ENCODE peak calls at places on chromosome 13, in nine cellular contexts. B, I, S, R, Y, E, D, L and F are unnamed samples.

GRCh38 chr13:65508745-65509144 is 1721.4 kb downstream of the PCDH9 start:
- DNase-seq in B (no peak), I (no peak), S (no peak), R (no peak), Y (no peak), E (no peak), D (no peak), L (no peak), F (no peak)

GRCh38 chr13:79541426-79542049 is 60.6 kb downstream of the NDFIP2 start:
- DNase-seq in B (no peak), I (peak), S (peak), R (no peak), Y (peak), E (no peak), D (no peak), L (no peak), F (peak)

GRCh38 chr13:47594833-47595232 is 406.2 kb downstream of the SUCLA2 start:
- DNase-seq in B (no peak), I (no peak), S (peak), R (no peak), Y (no peak), E (no peak), D (no peak), L (no peak), F (no peak)

GRCh38 chr13:51935326-51936171 is 73.8 kb downstream of the CCDC70 start:
- DNase-seq in B (peak), I (peak), S (peak), R (no peak), Y (peak), E (no peak), D (no peak), L (no peak), F (no peak)

GRCh38 chr13:79409828-79410227 is 3.8 kb upstream of the RBM26 start:
- DNase-seq in B (no peak), I (no peak), S (no peak), R (no peak), Y (no peak), E (no peak), D (no peak), L (no peak), F (no peak)

GRCh38 chr13:109600078-109600477 is 186.3 kb downstream of the IRS2 start:
- DNase-seq in B (no peak), I (no peak), S (no peak), R (no peak), Y (no peak), E (no peak), D (no peak), L (no peak), F (no peak)

GRCh38 chr13:97627566-97627965 is 193.6 kb downstream of the RAP2A start:
- DNase-seq in B (no peak), I (no peak), S (peak), R (no peak), Y (no peak), E (no peak), D (peak), L (peak), F (peak)

GRCh38 chr13:35703061-35703460 is 226.6 kb upstream of the MAB21L1 start:
- DNase-seq in B (no peak), I (no peak), S (no peak), R (no peak), Y (no peak), E (no peak), D (no peak), L (no peak), F (no peak)

GRCh38 chr13:75372517-75372916 is 109.5 kb downstream of the TBC1D4 start:
- DNase-seq in B (no peak), I (peak), S (peak), R (no peak), Y (peak), E (no peak), D (no peak), L (no peak), F (no peak)

GRCh38 chr13:28324181-28324789 is 170.6 kb downstream of the FLT1 start:
- DNase-seq in B (no peak), I (peak), S (peak), R (peak), Y (peak), E (peak), D (peak), L (peak), F (no peak)

GRCh38 chr13:95195146-95195545 is 106.1 kb downstream of the ABCC4 start:
- DNase-seq in B (no peak), I (no peak), S (no peak), R (no peak), Y (no peak), E (no peak), D (no peak), L (no peak), F (no peak)

GRCh38 chr13:36126496-36126895 is 4.7 kb downstream of the DCLK1 start:
- DNase-seq in B (no peak), I (no peak), S (no peak), R (no peak), Y (no peak), E (no peak), D (no peak), L (no peak), F (no peak)

GRCh38 chr13:103303078-103303651 is 236.9 kb upstream of the SLC10A2 start:
- DNase-seq in B (no peak), I (no peak), S (no peak), R (no peak), Y (no peak), E (no peak), D (no peak), L (no peak), F (no peak)

GRCh38 chr13:83162493-83162892 is 719.8 kb downstream of the SLITRK1 start:
- DNase-seq in B (no peak), I (no peak), S (peak), R (no peak), Y (no peak), E (no peak), D (no peak), L (no peak), F (no peak)

GRCh38 chr13:24135674-24136300 is 24.7 kb upstream of the SPATA13 start:
- DNase-seq in B (no peak), I (no peak), S (peak), R (no peak), Y (no peak), E (no peak), D (no peak), L (no peak), F (peak)

GRCh38 chr13:45434556-45435371 is 16.6 kb upstream of the SLC25A30 start:
- DNase-seq in B (no peak), I (no peak), S (no peak), R (no peak), Y (no peak), E (no peak), D (no peak), L (no peak), F (no peak)

GRCh38 chr13:98878421-98879126 is 99.3 kb downstream of the DOCK9 start:
- DNase-seq in B (no peak), I (no peak), S (no peak), R (no peak), Y (no peak), E (no peak), D (no peak), L (no peak), F (no peak)

GRCh38 chr13:101916108-101916757 is 463.8 kb downstream of the ITGBL1 start:
- DNase-seq in B (no peak), I (peak), S (peak), R (no peak), Y (peak), E (no peak), D (peak), L (no peak), F (no peak)

GRCh38 chr13:21055016-21055415 is 6.4 kb downstream of the LATS2 start:
- DNase-seq in B (no peak), I (no peak), S (no peak), R (no peak), Y (no peak), E (no peak), D (no peak), L (no peak), F (no peak)

GRCh38 chr13:61316647-61317046 is 99.0 kb downstream of the PCDH20 start:
- DNase-seq in B (no peak), I (no peak), S (no peak), R (no peak), Y (no peak), E (no peak), D (no peak), L (no peak), F (no peak)

GRCh38 chr13:25717798-25718197 is 334.0 kb downstream of the SHISA2 start:
- DNase-seq in B (no peak), I (no peak), S (no peak), R (no peak), Y (no peak), E (no peak), D (no peak), L (no peak), F (no peak)

GRCh38 chr13:34833562-34834182 is 108.4 kb upstream of the NBEA start:
- DNase-seq in B (no peak), I (no peak), S (peak), R (no peak), Y (no peak), E (no peak), D (no peak), L (no peak), F (no peak)

GRCh38 chr13:23160241-23161175 is 20.3 kb upstream of the SGCG start:
- DNase-seq in B (no peak), I (no peak), S (no peak), R (no peak), Y (no peak), E (no peak), D (no peak), L (no peak), F (no peak)

GRCh38 chr13:82878536-82878935 is 1003.7 kb downstream of the SLITRK1 start:
- DNase-seq in B (no peak), I (no peak), S (no peak), R (no peak), Y (no peak), E (no peak), D (no peak), L (no peak), F (no peak)

GRCh38 chr13:33794576-33794975 is 23.4 kb upstream of the RFC3 start:
- DNase-seq in B (no peak), I (no peak), S (no peak), R (no peak), Y (no peak), E (no peak), D (no peak), L (no peak), F (no peak)

GRCh38 chr13:30796132-30796832 is 60.9 kb downstream of the ALOX5AP start:
- DNase-seq in B (no peak), I (peak), S (peak), R (no peak), Y (no peak), E (no peak), D (no peak), L (no peak), F (peak)

GRCh38 chr13:112466132-112467025 is 90.2 kb downstream of the SPACA7 start:
- DNase-seq in B (no peak), I (no peak), S (no peak), R (no peak), Y (no peak), E (no peak), D (no peak), L (no peak), F (no peak)

GRCh38 chr13:99809931-99810330 is 161.6 kb downstream of the ZIC5 start:
- DNase-seq in B (no peak), I (no peak), S (no peak), R (no peak), Y (no peak), E (no peak), D (no peak), L (no peak), F (no peak)

GRCh38 chr13:99033814-99034213 is 56.0 kb upstream of the DOCK9 start:
- DNase-seq in B (no peak), I (peak), S (peak), R (no peak), Y (no peak), E (no peak), D (no peak), L (no peak), F (no peak)

GRCh38 chr13:91894311-91894710 is 495.9 kb downstream of the GPC5 start:
- DNase-seq in B (no peak), I (no peak), S (peak), R (no peak), Y (no peak), E (no peak), D (no peak), L (no peak), F (no peak)

GRCh38 chr13:23609414-23610186 is 39.4 kb downstream of the TNFRSF19 start:
- DNase-seq in B (no peak), I (no peak), S (peak), R (peak), Y (no peak), E (no peak), D (no peak), L (peak), F (no peak)

GRCh38 chr13:99063952-99064351 is 86.1 kb upstream of the DOCK9 start:
- DNase-seq in B (no peak), I (no peak), S (peak), R (no peak), Y (no peak), E (no peak), D (no peak), L (no peak), F (no peak)

GRCh38 chr13:81017525-81018152 is 676.7 kb upstream of the SPRY2 start:
- DNase-seq in B (no peak), I (peak), S (peak), R (no peak), Y (no peak), E (no peak), D (no peak), L (no peak), F (no peak)

GRCh38 chr13:100203696-100204367 is 114.9 kb downstream of the PCCA start:
- DNase-seq in B (no peak), I (no peak), S (peak), R (no peak), Y (no peak), E (no peak), D (no peak), L (no peak), F (no peak)

GRCh38 chr13:77265336-77265735 is 61.6 kb downstream of the MYCBP2 start:
- DNase-seq in B (no peak), I (no peak), S (no peak), R (no peak), Y (no peak), E (no peak), D (no peak), L (no peak), F (no peak)

GRCh38 chr13:43303040-43303729 is 279.8 kb downstream of the DNAJC15 start:
- DNase-seq in B (no peak), I (no peak), S (peak), R (peak), Y (peak), E (no peak), D (peak), L (peak), F (peak)

GRCh38 chr13:32538234-32538620 is 368 bp downstream of the N4BP2L2 start:
- DNase-seq in B (no peak), I (peak), S (peak), R (peak), Y (peak), E (no peak), D (peak), L (no peak), F (peak)

GRCh38 chr13:32035701-32036100 is 4.1 kb downstream of the FRY start:
- DNase-seq in B (no peak), I (no peak), S (no peak), R (no peak), Y (no peak), E (no peak), D (no peak), L (no peak), F (no peak)

GRCh38 chr13:30925429-30925828 is 7.0 kb upstream of the TEX26 start:
- DNase-seq in B (no peak), I (no peak), S (no peak), R (no peak), Y (no peak), E (no peak), D (no peak), L (no peak), F (no peak)

GRCh38 chr13:49459580-49459979 is 15.5 kb downstream of the SETDB2 start:
- DNase-seq in B (no peak), I (no peak), S (no peak), R (no peak), Y (no peak), E (no peak), D (no peak), L (no peak), F (no peak)
- TF ChIP-seq CTCF in B (no peak), I (no peak), S (no peak), R (no peak), Y (no peak), E (no peak), D (no peak), L (no peak), F (no peak)

GRCh38 chr13:40582531-40582930 is 83.9 kb downstream of the FOXO1 start:
- DNase-seq in B (no peak), I (no peak), S (no peak), R (no peak), Y (no peak), E (no peak), D (no peak), L (no peak), F (no peak)

GRCh38 chr13:40581277-40581579 is 85.2 kb downstream of the FOXO1 start:
- DNase-seq in B (no peak), I (no peak), S (no peak), R (no peak), Y (no peak), E (no peak), D (no peak), L (no peak), F (no peak)

GRCh38 chr13:40580566-40581276 is 85.7 kb downstream of the FOXO1 start:
- DNase-seq in B (no peak), I (no peak), S (no peak), R (no peak), Y (no peak), E (no peak), D (no peak), L (no peak), F (no peak)

GRCh38 chr13:40578055-40578454 is 88.4 kb downstream of the FOXO1 start:
- DNase-seq in B (no peak), I (no peak), S (no peak), R (no peak), Y (no peak), E (no peak), D (no peak), L (no peak), F (no peak)

GRCh38 chr13:40579535-40579934 is 86.9 kb downstream of the FOXO1 start:
- DNase-seq in B (no peak), I (no peak), S (no peak), R (no peak), Y (no peak), E (no peak), D (no peak), L (no peak), F (no peak)
- TF ChIP-seq CTCF in B (no peak), I (no peak), S (no peak), R (no peak), Y (no peak), E (no peak), D (no peak), L (no peak), F (no peak)

DNA sequence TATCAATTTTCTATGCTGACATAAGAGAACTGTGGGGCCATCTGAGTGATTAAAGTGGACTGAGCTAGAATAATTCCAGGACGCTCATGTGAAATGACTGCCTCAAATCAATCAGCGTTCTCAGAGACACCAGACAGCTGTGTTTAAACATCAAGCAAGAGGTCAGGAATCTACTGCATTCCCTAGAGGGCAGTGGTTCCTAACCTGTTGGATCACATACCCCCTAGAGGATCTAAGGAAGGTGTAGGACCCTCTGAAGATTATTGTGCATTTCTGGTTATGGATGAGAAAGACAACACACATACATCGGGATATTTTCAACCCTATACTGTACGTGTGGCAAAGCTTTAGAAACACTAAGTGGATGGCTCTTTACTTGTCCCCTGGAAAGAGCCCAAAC is 51.8 kb upstream of the FREM2 start:
- DNase-seq in B (no peak), I (no peak), S (no peak), R (no peak), Y (no peak), E (no peak), D (no peak), L (no peak), F (no peak)
- TF ChIP-seq CTCF in B (no peak), I (no peak), S (no peak), R (no peak), Y (no peak), E (no peak), D (no peak), L (no peak), F (no peak)

GRCh38 chr13:37136633-37137032 is 31.2 kb upstream of the CSNK1A1L start:
- DNase-seq in B (no peak), I (no peak), S (no peak), R (no peak), Y (no peak), E (no peak), D (no peak), L (no peak), F (no peak)

GRCh38 chr13:37136187-37136586 is 30.7 kb upstream of the CSNK1A1L start:
- DNase-seq in B (no peak), I (no peak), S (no peak), R (no peak), Y (no peak), E (no peak), D (no peak), L (no peak), F (no peak)

GRCh38 chr13:37138917-37139316 is 33.5 kb upstream of the CSNK1A1L start:
- DNase-seq in B (no peak), I (no peak), S (no peak), R (no peak), Y (no peak), E (no peak), D (no peak), L (no peak), F (no peak)

GRCh38 chr13:37139356-37139755 is 33.9 kb upstream of the CSNK1A1L start:
- DNase-seq in B (no peak), I (no peak), S (no peak), R (no peak), Y (no peak), E (no peak), D (no peak), L (no peak), F (no peak)

DNA sequence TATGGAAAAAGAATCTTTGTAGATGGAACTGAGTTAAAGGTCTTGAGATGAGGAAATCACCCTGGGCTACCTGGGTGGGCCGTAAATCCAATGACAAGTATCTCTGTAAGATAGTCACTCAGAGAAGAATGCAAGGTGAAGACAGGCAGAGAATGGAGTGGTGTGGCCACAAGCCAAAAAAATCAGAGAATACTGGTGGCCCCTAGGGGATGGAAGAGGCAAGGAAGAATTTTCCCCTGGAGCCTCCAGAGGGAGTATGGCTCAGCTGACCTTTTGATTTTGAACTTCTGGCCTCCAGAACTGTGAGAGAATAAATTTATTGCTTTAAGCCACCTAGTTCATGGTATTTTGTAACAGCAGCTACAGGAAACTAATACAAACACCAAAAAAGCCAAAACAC is 32.7 kb upstream of the CSNK1A1L start:
- DNase-seq in B (no peak), I (no peak), S (peak), R (no peak), Y (no peak), E (no peak), D (no peak), L (no peak), F (no peak)
- TF ChIP-seq CTCF in B (no peak), I (no peak), S (peak), R (no peak), Y (no peak), E (no peak), D (no peak), L (no peak), F (no peak)

GRCh38 chr13:74037762-74038161 is 96.4 kb downstream of the KLF12 start:
- DNase-seq in B (no peak), I (no peak), S (no peak), R (no peak), Y (no peak), E (no peak), D (no peak), L (no peak), F (no peak)
- TF ChIP-seq CTCF in B (no peak), I (no peak), S (no peak), R (no peak), Y (no peak), E (no peak), D (no peak), L (no peak), F (no peak)

GRCh38 chr13:66543780-66544179 is 686.4 kb downstream of the PCDH9 start:
- DNase-seq in B (no peak), I (no peak), S (no peak), R (no peak), Y (no peak), E (no peak), D (no peak), L (no peak), F (no peak)
- TF ChIP-seq CTCF in B (no peak), I (peak), S (peak), R (no peak), Y (no peak), E (no peak), D (no peak), L (no peak), F (no peak)

GRCh38 chr13:113483504-113484287 is 6.8 kb downstream of the DCUN1D2 start:
- DNase-seq in B (no peak), I (no peak), S (no peak), R (no peak), Y (no peak), E (no peak), D (no peak), L (no peak), F (no peak)
- TF ChIP-seq CTCF in B (no peak), I (no peak), S (no peak), R (no peak), Y (no peak), E (no peak), D (no peak), L (no peak), F (no peak)